ENCODE peak calls at places on chromosomes 11 and 22, in eight cellular contexts. D, T, O, Z, S, Q, P and H are unnamed samples.

GRCh38 chr11:3107608-3108182 is 50.5 kb upstream of the CARS1 start:
- DNase-seq in D (peak; percentile 78), T (no peak), O (peak; percentile 23), Z (no peak), S (no peak), Q (no peak), P (no peak), H (no peak)

GRCh38 chr22:24695958-24696511 is 78.5 kb downstream of the PIWIL3 start:
- DNase-seq in D (no peak), T (no peak), O (peak; percentile 47), Z (peak; percentile 35), S (no peak), Q (no peak), P (no peak), H (no peak)

GRCh38 chr11:2779981-2780849 is 80.4 kb upstream of the KCNQ1OT1 start:
- DNase-seq in D (peak; percentile 76), T (peak; percentile 4), O (peak; percentile 85), Z (peak; percentile 30), S (no peak), Q (no peak), P (no peak), H (peak; percentile 8)

GRCh38 chr22:37352481-37352880 is 70.2 kb downstream of the CYTH4 start:
- DNase-seq in D (no peak), T (no peak), O (no peak), Z (no peak), S (no peak), Q (no peak), P (no peak), H (no peak)

GRCh38 chr11:129458278-129458677 is 82.6 kb downstream of the BARX2 start:
- DNase-seq in D (no peak), T (no peak), O (no peak), Z (no peak), S (no peak), Q (no peak), P (no peak), H (no peak)

GRCh38 chr11:43709689-43710088 is 29.2 kb downstream of the HSD17B12 start:
- DNase-seq in D (no peak), T (no peak), O (no peak), Z (no peak), S (no peak), Q (no peak), P (no peak), H (no peak)

GRCh38 chr11:93740802-93741093 is 547 bp downstream of the TAF1D start:
- DNase-seq in D (peak; percentile 87), T (peak; percentile 35), O (peak; percentile 50), Z (peak; percentile 36), S (no peak), Q (no peak), P (no peak), H (peak; percentile 25)

GRCh38 chr22:41687901-41688364 is 734 bp downstream of the SNU13 start:
- DNase-seq in D (no peak), T (no peak), O (no peak), Z (peak; percentile 54), S (no peak), Q (no peak), P (no peak), H (no peak)

GRCh38 chr22:50016988-50017700 is 4.6 kb upstream of the IL17REL start:
- DNase-seq in D (no peak), T (no peak), O (peak; percentile 63), Z (no peak), S (no peak), Q (peak; percentile 66), P (no peak), H (peak; percentile 77)

GRCh38 chr11:33347490-33348125 is 90.4 kb downstream of the HIPK3 start:
- DNase-seq in D (no peak), T (no peak), O (no peak), Z (no peak), S (no peak), Q (no peak), P (no peak), H (peak; percentile 23)

GRCh38 chr22:41598081-41598480 is 8.4 kb upstream of the PMM1 start:
- DNase-seq in D (no peak), T (no peak), O (no peak), Z (no peak), S (no peak), Q (no peak), P (no peak), H (no peak)

GRCh38 chr11:22304337-22304961 is 33.7 kb upstream of the SLC17A6 start:
- DNase-seq in D (no peak), T (no peak), O (no peak), Z (peak; percentile 20), S (peak; percentile 7), Q (no peak), P (peak; percentile 18), H (no peak)

GRCh38 chr11:100546714-100547113 is 140.4 kb upstream of the ARHGAP42 start:
- DNase-seq in D (no peak), T (no peak), O (no peak), Z (no peak), S (no peak), Q (no peak), P (peak; percentile 21), H (no peak)

GRCh38 chr11:19890308-19890707 is 177.7 kb downstream of the NAV2 start:
- DNase-seq in D (no peak), T (no peak), O (no peak), Z (no peak), S (no peak), Q (no peak), P (no peak), H (no peak)

GRCh38 chr11:129283141-129283540 is 91.0 kb upstream of the ARHGAP32 start:
- DNase-seq in D (no peak), T (no peak), O (peak; percentile 52), Z (no peak), S (no peak), Q (no peak), P (peak; percentile 55), H (no peak)

GRCh38 chr11:32706985-32707736 is 87.3 kb downstream of the CCDC73 start:
- DNase-seq in D (no peak), T (no peak), O (no peak), Z (no peak), S (peak; percentile 54), Q (peak; percentile 5), P (peak; percentile 44), H (no peak)

GRCh38 chr11:34213366-34213765 is 107.9 kb downstream of the NAT10 start:
- DNase-seq in D (no peak), T (no peak), O (no peak), Z (no peak), S (no peak), Q (no peak), P (no peak), H (no peak)

GRCh38 chr11:73980001-73980960 is 2.4 kb downstream of the UCP2 start:
- DNase-seq in D (no peak), T (no peak), O (peak; percentile 80), Z (peak; percentile 39), S (no peak), Q (peak; percentile 91), P (no peak), H (peak; percentile 82)

GRCh38 chr11:57310630-57311086 is 14.1 kb downstream of the TNKS1BP1 start:
- DNase-seq in D (peak; percentile 77), T (no peak), O (no peak), Z (no peak), S (no peak), Q (no peak), P (no peak), H (no peak)

GRCh38 chr11:130513132-130513531 is 64.7 kb downstream of the ADAMTS15 start:
- DNase-seq in D (no peak), T (peak; percentile 72), O (peak; percentile 69), Z (no peak), S (no peak), Q (no peak), P (no peak), H (no peak)

GRCh38 chr11:92941676-92942571 is 27.5 kb upstream of the MTNR1B start:
- DNase-seq in D (no peak), T (no peak), O (no peak), Z (peak; percentile 45), S (peak; percentile 25), Q (no peak), P (peak; percentile 18), H (peak; percentile 19)

GRCh38 chr11:91820709-91821108 is 403.9 kb upstream of the FAT3 start:
- DNase-seq in D (no peak), T (no peak), O (no peak), Z (no peak), S (no peak), Q (no peak), P (no peak), H (no peak)

GRCh38 chr11:92269021-92269420 is 44.4 kb downstream of the FAT3 start:
- DNase-seq in D (no peak), T (no peak), O (no peak), Z (no peak), S (peak; percentile 17), Q (no peak), P (no peak), H (no peak)

GRCh38 chr11:980438-981365 is 55.0 kb downstream of the AP2A2 start:
- DNase-seq in D (no peak), T (no peak), O (peak; percentile 36), Z (no peak), S (no peak), Q (no peak), P (no peak), H (no peak)
- TF ChIP-seq POLR2AphosphoS5 in D (no peak), T (peak; percentile 16), O (no peak), Z (no peak), S (no peak), Q (no peak), P (no peak), H (no peak)

GRCh38 chr22:38490915-38491314 is 15.2 kb downstream of the DDX17 start:
- DNase-seq in D (no peak), T (no peak), O (peak; percentile 77), Z (no peak), S (no peak), Q (no peak), P (no peak), H (no peak)
- TF ChIP-seq POLR2AphosphoS5 in D (no peak), T (no peak), O (no peak), Z (peak; percentile 40), S (no peak), Q (no peak), P (no peak), H (no peak)

DNA sequence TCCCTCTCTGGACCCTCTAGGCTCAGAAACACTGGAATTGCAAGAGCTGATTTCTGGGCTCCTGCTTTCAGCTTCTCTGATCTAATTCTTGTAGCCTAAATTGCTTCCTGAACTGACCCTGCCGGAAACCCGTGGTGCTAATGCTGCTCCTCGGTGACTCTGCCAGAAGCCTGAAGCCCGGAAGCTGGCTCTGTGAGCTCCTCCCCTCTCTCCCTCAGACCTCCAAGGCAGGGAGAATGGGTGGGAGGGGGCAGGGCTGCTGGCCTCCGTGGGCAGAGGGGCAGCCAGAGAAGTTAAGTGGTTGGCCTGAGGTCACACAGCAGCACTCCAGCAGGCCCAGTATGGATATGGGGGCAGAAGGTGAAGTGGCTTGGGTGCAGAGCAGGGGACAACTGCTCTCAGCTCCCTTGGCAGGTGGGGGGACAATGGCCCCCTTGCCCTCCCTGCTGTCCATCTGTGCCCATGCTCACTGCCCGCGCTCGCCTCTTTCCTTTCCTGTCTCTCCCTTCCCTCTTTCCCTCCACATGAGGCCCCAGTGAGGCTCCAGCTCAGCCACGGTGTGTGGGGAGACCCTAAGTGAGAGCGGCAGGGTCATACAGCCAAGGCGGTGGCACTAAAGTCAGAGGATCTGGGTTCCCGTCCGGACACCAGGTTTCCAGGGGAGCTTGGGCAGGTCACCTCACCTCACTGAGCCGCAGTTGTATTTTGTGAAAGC is 16.2 kb downstream of the CAPN5 start:
- DNase-seq in D (peak; percentile 81), T (no peak), O (peak; percentile 47), Z (no peak), S (no peak), Q (no peak), P (no peak), H (no peak)
- TF ChIP-seq POLR2AphosphoS5 in D (no peak), T (no peak), O (no peak), Z (no peak), S (no peak), Q (no peak), P (no peak), H (no peak)

GRCh38 chr22:36328635-36329216 is 59.0 kb downstream of the MYH9 start:
- DNase-seq in D (no peak), T (peak; percentile 61), O (peak; percentile 61), Z (peak; percentile 32), S (no peak), Q (peak; percentile 51), P (no peak), H (no peak)
- TF ChIP-seq POLR2AphosphoS5 in D (no peak), T (peak; percentile 30), O (peak; percentile 50), Z (no peak), S (no peak), Q (peak; percentile 81), P (no peak), H (peak; percentile 78)